ENCODE peak calls at places on chromosome 14, in five cellular contexts. G is HepG2, U is K562, V is endothelial cell of umbilical vein, C is H1. N is an unnamed sample. For H3K36me3, the result is how much of the 10 kb centered on the place peaks cover.

GRCh38 chr14:23578560-23579310 is at the start of gene JPH4:
- DNase-seq in G (no peak), U (no peak), V (no peak), C (peak), N (peak)

GRCh38 chr14:74945852-74946658 is 9.3 kb downstream of the PGF start:
- DNase-seq in G (peak), U (peak), V (peak), C (peak), N (peak)

GRCh38 chr14:47102472-47102871 is 450.9 kb upstream of the RPL10L start:
- DNase-seq in G (no peak), U (no peak), V (no peak), C (no peak), N (peak)

GRCh38 chr14:54267172-54267571 is 129.6 kb upstream of the CDKN3 start:
- DNase-seq in G (no peak), U (no peak), V (no peak), C (no peak), N (no peak)

GRCh38 chr14:58430156-58430555 is 2.6 kb downstream of the KIAA0586 start:
- DNase-seq in G (no peak), U (no peak), V (peak), C (no peak), N (no peak)

GRCh38 chr14:34453226-34453625 is 8.8 kb downstream of the SPTSSA start:
- DNase-seq in G (no peak), U (no peak), V (no peak), C (no peak), N (no peak)

GRCh38 chr14:100213956-100214767 is 24.8 kb upstream of the YY1 start:
- DNase-seq in G (peak), U (peak), V (peak), C (peak), N (peak)

GRCh38 chr14:99389171-99389826 is 91.4 kb downstream of the SETD3 start:
- DNase-seq in G (peak), U (peak), V (peak), C (peak), N (peak)

GRCh38 chr14:46482200-46482599 is 169.4 kb downstream of the RPL10L start:
- DNase-seq in G (no peak), U (no peak), V (no peak), C (no peak), N (no peak)

GRCh38 chr14:90383731-90384542 is 12.9 kb upstream of the CALM1 start:
- DNase-seq in G (peak), U (peak), V (peak), C (peak), N (peak)

GRCh38 chr14:25215607-25216006 is 165.7 kb upstream of the STXBP6 start:
- DNase-seq in G (no peak), U (no peak), V (no peak), C (no peak), N (no peak)

GRCh38 chr14:72929316-72930080 is 3.2 kb downstream of the DCAF4 start:
- DNase-seq in G (no peak), U (no peak), V (no peak), C (no peak), N (no peak)
- TF ChIP-seq POLR2AphosphoS5 in G (no peak), U (no peak), V (no peak), C (no peak), N (no peak)

GRCh38 chr14:91484744-91485143 is 25.4 kb downstream of the PPP4R3A start:
- DNase-seq in G (no peak), U (no peak), V (no peak), C (no peak), N (no peak)

GRCh38 chr14:91484186-91484585 is 25.9 kb downstream of the PPP4R3A start:
- DNase-seq in G (no peak), U (no peak), V (no peak), C (no peak), N (peak)

GRCh38 chr14:91477388-91477787 is 32.7 kb downstream of the PPP4R3A start:
- DNase-seq in G (no peak), U (no peak), V (no peak), C (no peak), N (no peak)

GRCh38 chr14:91482278-91483023 is 27.7 kb downstream of the PPP4R3A start:
- DNase-seq in G (no peak), U (no peak), V (no peak), C (no peak), N (no peak)
- H3K36me3 ChIP-seq in G (under half), U (half or more), V (under half), C (half or more), N (under half)

GRCh38 chr14:67940476-67940875 is 120.9 kb downstream of the RAD51B start:
- DNase-seq in G (peak), U (no peak), V (no peak), C (no peak), N (no peak)
- H2AFZ ChIP-seq in G (no peak), U (no peak), V (no peak), C (no peak), N (no peak)

DNA sequence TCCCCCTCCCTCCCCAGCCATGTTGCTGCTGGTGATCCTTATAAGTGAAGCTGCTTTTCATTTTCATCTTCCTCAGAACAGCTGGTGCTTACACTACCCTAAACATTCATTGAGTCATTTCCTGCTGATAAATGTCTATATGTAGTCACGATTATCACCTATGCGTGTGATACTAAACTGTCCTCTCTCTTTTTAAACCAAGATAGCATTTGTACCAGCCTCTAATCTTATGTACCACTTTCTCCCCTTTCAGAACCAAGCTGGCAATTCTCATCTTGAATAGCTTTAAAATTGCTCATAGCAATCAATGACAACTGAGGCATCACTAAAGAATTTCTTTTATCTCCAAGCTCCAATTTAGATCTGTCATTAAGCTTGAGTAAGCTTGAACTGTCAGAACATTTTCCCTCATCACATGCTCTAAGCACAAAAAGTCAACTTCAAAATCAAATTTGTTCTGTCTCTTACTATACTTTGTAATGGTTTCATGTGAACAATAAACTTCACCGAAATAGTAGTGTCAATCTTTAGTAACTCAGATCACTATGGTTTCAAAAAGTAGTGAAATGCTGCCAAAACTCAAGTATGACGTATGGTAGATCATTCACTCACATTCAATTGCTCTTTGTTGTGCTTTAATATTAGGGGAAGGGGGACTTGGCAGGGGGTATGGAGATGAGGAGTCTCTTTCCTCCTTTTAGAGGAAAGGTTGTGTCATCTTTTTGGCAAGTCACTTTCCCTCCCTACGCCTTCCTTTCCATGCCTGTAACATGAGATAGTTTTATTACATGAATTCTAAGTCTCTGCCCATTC is 178.1 kb upstream of the NOVA1 start:
- DNase-seq in G (no peak), U (no peak), V (peak), C (no peak), N (no peak)
- TF ChIP-seq POLR2AphosphoS5 in G (no peak), U (no peak), V (no peak), C (no peak), N (no peak)

DNA sequence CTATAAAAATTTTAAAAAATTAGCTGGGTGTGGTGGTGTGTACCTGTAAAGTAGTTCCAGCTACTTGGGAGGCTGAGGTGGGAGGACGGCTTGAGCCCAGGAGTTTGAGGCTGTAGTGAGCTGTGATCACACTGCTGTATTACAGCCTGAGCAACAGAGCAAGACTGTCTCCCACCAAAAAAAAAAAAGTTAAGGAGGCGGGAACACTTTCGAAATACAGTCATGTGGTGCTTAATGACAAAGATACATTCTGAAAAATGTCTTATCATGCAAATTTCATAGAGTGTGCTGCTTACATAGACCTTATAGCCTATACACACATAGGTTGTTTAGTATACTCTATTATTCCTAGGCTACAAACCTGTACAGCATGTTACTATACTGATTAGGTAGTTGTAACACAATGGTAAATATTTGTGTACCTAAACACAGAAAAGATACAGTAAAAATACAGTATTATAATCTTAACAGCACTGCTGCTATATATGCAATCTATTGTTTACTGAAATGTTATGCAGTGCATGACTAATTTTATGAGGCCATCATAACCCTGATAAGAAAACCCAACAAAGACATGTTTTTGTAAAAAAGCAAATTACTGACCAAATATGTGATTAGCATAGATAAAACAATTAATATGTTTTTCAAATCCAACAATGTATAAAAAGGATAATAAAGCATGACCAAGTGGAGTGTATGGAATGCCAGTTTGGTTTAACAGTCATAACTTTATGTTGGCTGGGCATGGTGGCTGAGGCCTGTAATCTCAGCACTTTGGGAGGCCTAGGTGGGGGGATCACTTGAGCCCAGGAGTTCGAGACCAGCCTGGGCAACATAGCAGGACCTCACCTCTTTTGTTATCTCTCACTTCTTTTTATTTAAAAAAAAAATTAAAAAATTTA is 11.4 kb downstream of the EIF2S1 start:
- DNase-seq in G (no peak), U (no peak), V (peak), C (no peak), N (no peak)
- H3K36me3 ChIP-seq in G (under half), U (half or more), V (under half), C (under half), N (half or more)

GRCh38 chr14:50917449-50917848 is 26.8 kb downstream of the PYGL start:
- DNase-seq in G (no peak), U (no peak), V (no peak), C (no peak), N (no peak)

GRCh38 chr14:50924236-50924635 is 20.0 kb downstream of the PYGL start:
- DNase-seq in G (no peak), U (no peak), V (no peak), C (no peak), N (no peak)

GRCh38 chr14:50924848-50925247 is 19.4 kb downstream of the PYGL start:
- DNase-seq in G (peak), U (no peak), V (no peak), C (no peak), N (no peak)

DNA sequence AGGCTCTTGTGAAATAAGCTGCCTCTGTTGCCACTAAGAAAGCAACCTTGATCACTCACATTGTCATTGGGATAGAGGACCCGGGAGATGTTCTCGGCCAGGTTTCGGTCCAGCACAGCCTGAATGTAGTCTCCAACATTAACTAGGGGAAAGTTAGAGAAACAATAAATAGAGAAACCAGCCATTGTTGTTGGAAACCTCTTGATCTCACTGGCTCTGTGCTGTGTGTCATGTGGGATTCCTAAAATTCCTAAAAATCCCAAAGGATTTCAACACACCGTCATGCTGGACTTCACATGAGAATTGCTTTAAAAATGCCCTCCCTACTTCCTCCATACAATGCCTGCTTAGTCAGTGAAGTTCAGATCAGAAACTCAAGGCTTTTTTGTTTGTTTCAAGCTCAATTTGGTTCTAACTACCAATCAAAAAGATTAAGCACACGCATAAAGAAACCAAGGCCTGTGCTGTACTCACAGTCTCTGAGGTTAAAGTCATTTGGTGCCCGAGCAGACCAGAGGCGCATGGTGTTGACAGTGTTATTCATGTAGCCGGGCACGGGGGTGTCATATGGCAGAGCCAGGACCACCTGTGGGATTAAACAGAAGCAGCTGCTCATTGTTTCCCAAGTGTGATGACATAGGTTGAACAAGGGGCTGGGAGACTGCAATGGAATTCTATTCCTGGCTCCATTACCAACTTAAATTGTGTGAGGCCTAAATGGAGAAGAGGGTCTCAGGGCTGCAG is 23.6 kb downstream of the PYGL start:
- DNase-seq in G (peak), U (no peak), V (no peak), C (no peak), N (peak)
- H2AFZ ChIP-seq in G (no peak), U (no peak), V (no peak), C (no peak), N (no peak)

GRCh38 chr14:77498120-77498979 is at the start of gene ISM2:
- DNase-seq in G (peak), U (peak), V (peak), C (peak), N (peak)
- TF ChIP-seq POLR2AphosphoS5 in G (peak), U (no peak), V (no peak), C (no peak), N (no peak)